ENCODE peak calls at places on chromosomes 4 and X, in five cellular contexts. J, H, Z, Q and A are unnamed samples.

GRCh38 chrX:18377802-18378201 is 23.3 kb upstream of the SCML2 start:
- DNase-seq in J (no peak), H (no peak), Z (peak), Q (peak), A (peak)

GRCh38 chr4:163592207-163592606 is 97.7 kb downstream of the TMA16 start:
- DNase-seq in J (no peak), H (no peak), Z (no peak), Q (no peak), A (peak)

GRCh38 chrX:66030505-66031317 is 9.2 kb downstream of the VSIG4 start:
- DNase-seq in J (no peak), H (no peak), Z (peak), Q (peak), A (peak)

GRCh38 chrX:154531626-154532025 is 15.0 kb downstream of the G6PD start:
- DNase-seq in J (no peak), H (no peak), Z (no peak), Q (peak), A (peak)

GRCh38 chrX:71871367-71871766 is 39.3 kb upstream of the NHSL2 start:
- DNase-seq in J (no peak), H (no peak), Z (no peak), Q (no peak), A (no peak)

GRCh38 chrX:44874481-44875184 is 1.6 kb downstream of the KDM6A start:
- DNase-seq in J (no peak), H (no peak), Z (peak), Q (peak), A (peak)

GRCh38 chrX:115693476-115693875 is 132.5 kb downstream of the PLS3 start:
- DNase-seq in J (no peak), H (no peak), Z (no peak), Q (no peak), A (no peak)

GRCh38 chrX:53281321-53281822 is at the start of gene IQSEC2:
- DNase-seq in J (no peak), H (peak), Z (peak), Q (peak), A (peak)

GRCh38 chr4:153945704-153946103 is 156.8 kb upstream of the SFRP2 start:
- DNase-seq in J (no peak), H (no peak), Z (no peak), Q (no peak), A (no peak)

GRCh38 chr4:104896623-104897296 is 249.9 kb upstream of the TET2 start:
- DNase-seq in J (peak), H (no peak), Z (no peak), Q (no peak), A (peak)

GRCh38 chrX:101430457-101431078 is 22.5 kb downstream of the HNRNPH2 start:
- DNase-seq in J (no peak), H (no peak), Z (peak), Q (peak), A (peak)

GRCh38 chr4:71247706-71248105 is 91.1 kb upstream of the SLC4A4 start:
- DNase-seq in J (no peak), H (no peak), Z (no peak), Q (no peak), A (no peak)

GRCh38 chr4:111937368-111937767 is 207.9 kb upstream of the FAM241A start:
- DNase-seq in J (no peak), H (no peak), Z (peak), Q (peak), A (peak)

GRCh38 chr4:8547912-8548730 is 32.1 kb upstream of the GPR78 start:
- DNase-seq in J (no peak), H (no peak), Z (no peak), Q (peak), A (no peak)

GRCh38 chr4:3828546-3828945 is 62.4 kb downstream of the ADRA2C start:
- DNase-seq in J (no peak), H (peak), Z (no peak), Q (no peak), A (no peak)

GRCh38 chr4:158315706-158316105 is 105.4 kb downstream of the TMEM144 start:
- DNase-seq in J (no peak), H (no peak), Z (peak), Q (peak), A (peak)

GRCh38 chr4:153045111-153045982 is 109.2 kb downstream of the FHDC1 start:
- DNase-seq in J (no peak), H (no peak), Z (no peak), Q (no peak), A (no peak)

GRCh38 chrX:38754102-38754790 is 47.0 kb upstream of the MID1IP1 start:
- DNase-seq in J (no peak), H (no peak), Z (peak), Q (peak), A (peak)

GRCh38 chr4:5365071-5366008 is 314.1 kb downstream of the STK32B start:
- DNase-seq in J (no peak), H (no peak), Z (peak), Q (peak), A (peak)

GRCh38 chr4:8851321-8852117 is 20.1 kb downstream of the HMX1 start:
- DNase-seq in J (no peak), H (peak), Z (no peak), Q (no peak), A (no peak)

GRCh38 chr4:145679520-145679919 is 426 bp upstream of the C4orf51 start:
- DNase-seq in J (no peak), H (peak), Z (peak), Q (peak), A (peak)

GRCh38 chrX:111560801-111561200 is 49.4 kb downstream of the SERTM2 start:
- DNase-seq in J (no peak), H (no peak), Z (no peak), Q (no peak), A (no peak)

GRCh38 chr4:13548984-13549546 is 4.8 kb upstream of the NKX3-2 start:
- DNase-seq in J (peak), H (peak), Z (peak), Q (peak), A (peak)

GRCh38 chr4:94527556-94528233 is 76.0 kb downstream of the PDLIM5 start:
- DNase-seq in J (no peak), H (no peak), Z (no peak), Q (no peak), A (no peak)

GRCh38 chr4:15852524-15852923 is 74.4 kb downstream of the CD38 start:
- DNase-seq in J (no peak), H (no peak), Z (no peak), Q (no peak), A (no peak)

GRCh38 chrX:140817943-140818342 is 108.4 kb downstream of the LINC00632 start:
- DNase-seq in J (no peak), H (no peak), Z (peak), Q (peak), A (peak)

GRCh38 chr4:155353923-155354540 is 22.7 kb downstream of the MAP9 start:
- DNase-seq in J (peak), H (no peak), Z (peak), Q (peak), A (peak)

GRCh38 chr4:118941149-118941548 is 52.5 kb downstream of the SYNPO2 start:
- DNase-seq in J (no peak), H (no peak), Z (peak), Q (peak), A (peak)

GRCh38 chr4:88737304-88738015 is 39.8 kb upstream of the NAP1L5 start:
- DNase-seq in J (no peak), H (peak), Z (no peak), Q (no peak), A (peak)

GRCh38 chr4:87257523-87257922 is 37.1 kb upstream of the KLHL8 start:
- DNase-seq in J (no peak), H (no peak), Z (no peak), Q (no peak), A (no peak)

GRCh38 chrX:108036298-108036973 is 8.4 kb upstream of the VSIG1 start:
- DNase-seq in J (no peak), H (no peak), Z (no peak), Q (peak), A (peak)

GRCh38 chr4:94274912-94275311 is 67.2 kb downstream of the SMARCAD1 start:
- DNase-seq in J (no peak), H (no peak), Z (peak), Q (peak), A (peak)

GRCh38 chrX:113058634-113059033 is 218.0 kb upstream of the AMOT start:
- DNase-seq in J (no peak), H (no peak), Z (no peak), Q (no peak), A (no peak)

GRCh38 chr4:4302416-4302815 is 12.4 kb downstream of the ZBTB49 start:
- DNase-seq in J (no peak), H (no peak), Z (no peak), Q (no peak), A (no peak)

GRCh38 chr4:108731001-108731400 is 31.9 kb downstream of the ETNPPL start:
- DNase-seq in J (no peak), H (no peak), Z (no peak), Q (no peak), A (no peak)